ENCODE peak calls at places on chromosomes 12 and 14, in five cellular contexts. W is GM20000; G is ovary; Z is choroid plexus epithelial cell; F is CD8-positive, alpha-beta T cell. H is an unnamed sample.

GRCh38 chr12:30019386-30020140 is 235.8 kb upstream of the TMTC1 start:
- DNase-seq in W (no peak), G (no peak), Z (peak), F (no peak), H (no peak)

GRCh38 chr12:100472325-100472724 is 1.3 kb upstream of the NR1H4 start:
- DNase-seq in W (no peak), G (no peak), Z (peak), F (no peak), H (no peak)

GRCh38 chr14:71645656-71646055 is 286.6 kb upstream of the RGS6 start:
- DNase-seq in W (no peak), G (no peak), Z (peak), F (no peak), H (no peak)

GRCh38 chr12:27396416-27396815 is 50.1 kb upstream of the SMCO2 start:
- DNase-seq in W (no peak), G (no peak), Z (no peak), F (no peak), H (no peak)

GRCh38 chr12:2919249-2919648 is 28.6 kb downstream of the TULP3 start:
- DNase-seq in W (no peak), G (no peak), Z (no peak), F (no peak), H (no peak)

GRCh38 chr12:57046947-57047890 is 2.7 kb downstream of the MYO1A start:
- DNase-seq in W (no peak), G (no peak), Z (no peak), F (peak), H (no peak)

GRCh38 chr12:132540436-132540835 is 50.5 kb downstream of the FBRSL1 start:
- DNase-seq in W (no peak), G (no peak), Z (no peak), F (no peak), H (no peak)

GRCh38 chr14:50452979-50453705 is 56.5 kb upstream of the CDKL1 start:
- DNase-seq in W (no peak), G (no peak), Z (peak), F (no peak), H (no peak)

GRCh38 chr14:99879401-99880295 is 86.4 kb downstream of the EML1 start:
- DNase-seq in W (no peak), G (no peak), Z (peak), F (no peak), H (no peak)

GRCh38 chr14:96279564-96279963 is 23.6 kb downstream of the BDKRB1 start:
- DNase-seq in W (no peak), G (no peak), Z (peak), F (no peak), H (no peak)

GRCh38 chr12:3469711-3470110 is 21.3 kb upstream of the PRMT8 start:
- DNase-seq in W (no peak), G (no peak), Z (no peak), F (no peak), H (no peak)

GRCh38 chr12:14665354-14666348 is 30.7 kb downstream of the GUCY2C start:
- DNase-seq in W (no peak), G (no peak), Z (no peak), F (no peak), H (no peak)

GRCh38 chr14:63891148-63891964 is 38.6 kb downstream of the SYNE2 start:
- DNase-seq in W (no peak), G (peak), Z (peak), F (no peak), H (no peak)

GRCh38 chr14:77071938-77072388 is 26.1 kb upstream of the CIPC start:
- DNase-seq in W (no peak), G (no peak), Z (peak), F (no peak), H (no peak)

GRCh38 chr12:42933461-42934081 is 344.0 kb upstream of the PRICKLE1 start:
- DNase-seq in W (no peak), G (no peak), Z (no peak), F (no peak), H (no peak)

GRCh38 chr14:95294834-95295599 is 24.7 kb downstream of the CLMN start:
- DNase-seq in W (no peak), G (no peak), Z (peak), F (no peak), H (no peak)

DNA sequence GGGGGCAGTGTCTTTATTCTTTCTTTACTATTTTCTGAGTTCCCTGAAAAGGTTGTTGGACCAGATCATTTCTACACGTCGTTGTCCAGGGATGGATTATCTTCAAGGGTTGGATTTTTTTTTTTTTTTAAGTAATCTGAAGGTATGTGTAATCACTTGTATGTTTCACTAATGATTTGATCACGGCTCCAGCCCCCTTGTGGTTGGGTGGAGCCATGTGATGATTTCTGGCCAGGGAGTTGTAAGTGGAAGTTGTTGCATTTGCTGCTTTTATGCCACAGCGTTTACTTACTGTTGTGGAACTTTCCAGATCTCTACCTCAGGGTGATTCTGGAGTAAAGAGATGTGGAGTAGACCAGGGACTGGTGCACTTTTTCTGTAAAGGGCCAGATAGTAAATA is 390.3 kb downstream of the AACS start:
- DNase-seq in W (no peak), G (no peak), Z (no peak), F (no peak), H (no peak)
- TF ChIP-seq CTCF in W (no peak), G (no peak), Z (no peak), F (no peak), H (no peak)

GRCh38 chr14:37598085-37598972 is 2.9 kb downstream of the TTC6 start:
- DNase-seq in W (peak), G (no peak), Z (no peak), F (no peak), H (no peak)

GRCh38 chr14:37596790-37597189 is 1.4 kb downstream of the TTC6 start:
- DNase-seq in W (no peak), G (no peak), Z (no peak), F (no peak), H (no peak)

GRCh38 chr14:37595809-37596595 is 573 bp downstream of the TTC6 start:
- DNase-seq in W (peak), G (no peak), Z (no peak), F (no peak), H (no peak)

GRCh38 chr14:37598973-37599526 is 3.6 kb downstream of the TTC6 start:
- DNase-seq in W (no peak), G (no peak), Z (no peak), F (no peak), H (no peak)

DNA sequence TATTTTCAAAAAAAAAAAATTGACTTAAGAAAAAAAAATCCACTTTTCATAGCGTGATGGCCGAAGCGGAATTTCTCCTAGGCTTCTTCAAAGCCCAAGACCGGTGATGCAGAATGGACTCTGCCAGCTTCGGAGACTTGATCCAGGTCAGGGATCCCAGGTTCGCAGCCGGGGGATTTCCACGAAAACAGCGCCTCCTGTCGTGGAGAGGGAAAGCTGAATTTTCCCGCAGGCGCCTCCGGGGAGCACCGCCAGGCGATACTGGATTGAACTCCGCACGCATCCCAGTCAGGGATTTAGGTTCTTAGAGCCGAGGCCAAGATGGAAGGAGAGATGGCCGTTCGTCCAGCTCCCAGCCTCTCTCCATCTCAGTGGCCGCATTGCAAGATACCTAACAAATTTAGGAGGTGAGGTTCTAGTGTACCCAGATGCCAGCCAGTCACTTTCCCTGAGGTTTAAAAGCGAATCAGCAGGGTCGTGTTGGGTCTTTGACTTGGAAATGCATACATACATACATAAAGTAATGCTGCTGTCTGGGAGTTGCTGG is 2.2 kb downstream of the TTC6 start:
- DNase-seq in W (peak), G (no peak), Z (peak), F (no peak), H (no peak)
- TF ChIP-seq CTCF in W (no peak), G (no peak), Z (peak), F (no peak), H (no peak)

DNA sequence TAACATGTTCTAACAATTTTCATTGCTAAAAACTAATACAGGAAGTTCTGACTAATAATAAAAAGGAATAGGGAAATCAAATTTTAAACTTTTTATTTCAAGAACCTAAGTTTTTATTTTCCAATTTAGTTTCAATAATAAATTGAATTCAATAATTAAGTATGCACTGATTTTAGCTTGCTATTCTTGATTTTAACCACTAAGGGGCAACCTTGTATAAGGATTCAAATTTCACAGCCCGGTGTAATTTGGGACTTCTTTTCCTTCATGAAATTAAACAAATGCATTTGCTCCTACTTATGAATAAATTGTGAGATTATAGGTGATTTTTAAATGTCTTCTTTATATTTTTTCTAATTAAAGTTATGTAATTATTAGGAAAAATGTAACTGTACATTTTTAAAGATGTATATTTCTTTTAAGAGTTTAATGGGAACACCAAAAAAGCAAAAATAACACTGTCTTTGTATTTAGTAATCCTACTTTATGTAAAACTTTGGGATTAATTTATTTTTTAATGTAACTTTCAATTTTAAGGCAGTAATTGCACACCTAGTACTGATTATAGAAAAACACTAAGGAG is 241.4 kb upstream of the PDZRN4 start:
- DNase-seq in W (peak), G (no peak), Z (peak), F (no peak), H (peak)
- TF ChIP-seq CTCF in W (no peak), G (peak), Z (peak), F (peak), H (peak)

DNA sequence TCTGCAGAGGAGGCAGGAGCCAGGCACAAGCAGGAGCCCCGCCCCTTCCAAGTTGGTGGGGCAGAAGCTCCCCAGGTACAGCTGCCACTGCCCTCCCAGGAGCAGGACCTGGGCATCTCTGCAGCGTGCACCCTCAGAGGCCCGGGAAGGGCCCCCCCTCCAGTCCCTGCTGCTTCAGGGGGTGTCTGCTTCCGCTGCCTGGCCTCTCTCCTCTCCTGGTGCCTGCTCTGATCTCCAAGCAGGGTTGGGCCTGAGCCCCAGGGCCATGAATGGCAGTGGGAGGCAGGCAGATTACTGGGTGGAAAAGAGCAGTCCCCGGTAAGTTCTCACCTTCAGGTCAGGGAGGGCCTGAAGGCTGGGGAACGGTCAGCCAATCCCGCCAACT is 35.0 kb downstream of the KRT76 start:
- DNase-seq in W (no peak), G (no peak), Z (no peak), F (no peak), H (no peak)
- TF ChIP-seq CTCF in W (no peak), G (no peak), Z (no peak), F (no peak), H (no peak)

DNA sequence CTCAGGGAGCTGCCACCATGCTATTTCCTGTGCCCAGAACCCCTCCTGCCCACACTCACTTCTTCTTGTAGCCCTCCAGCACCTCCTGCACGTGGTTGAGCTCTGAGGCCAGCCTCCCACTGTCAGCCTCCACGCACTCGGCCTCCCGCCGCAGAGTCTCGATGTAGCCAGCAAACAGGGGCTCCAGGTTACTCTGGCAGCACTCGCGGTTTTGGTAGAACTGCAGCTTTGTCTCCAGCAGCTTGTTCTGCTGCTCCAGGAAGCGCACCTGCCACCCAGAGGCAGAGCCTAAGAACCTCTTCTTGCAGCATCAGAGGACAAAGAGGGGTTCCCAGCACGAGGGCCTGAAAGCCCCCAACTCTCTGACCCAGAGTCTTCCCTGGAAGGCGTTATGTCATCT is 2.1 kb downstream of the KRT83 start:
- DNase-seq in W (peak), G (no peak), Z (peak), F (no peak), H (no peak)
- TF ChIP-seq CTCF in W (no peak), G (no peak), Z (peak), F (no peak), H (no peak)

DNA sequence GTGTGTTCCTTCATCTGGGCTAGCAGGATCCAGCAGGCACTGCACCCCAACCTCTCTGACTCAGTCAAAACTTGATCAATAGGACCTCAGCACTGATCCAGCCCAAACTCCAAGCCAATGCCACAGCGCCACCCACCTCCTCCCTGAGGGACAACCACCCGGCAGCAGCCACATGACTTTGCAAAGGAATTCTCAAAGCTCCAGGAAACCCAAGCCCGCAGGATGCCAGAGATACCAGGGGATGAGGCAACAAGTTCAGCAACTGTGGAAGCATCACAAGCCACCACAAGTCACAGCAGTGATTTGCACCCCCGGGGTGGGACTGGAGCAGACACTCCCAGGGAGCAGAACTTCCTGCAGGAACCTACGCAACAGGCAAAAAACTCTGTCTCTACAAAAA is 37.3 kb downstream of the ACTN1 start:
- DNase-seq in W (no peak), G (no peak), Z (peak), F (no peak), H (no peak)
- TF ChIP-seq CTCF in W (no peak), G (no peak), Z (peak), F (no peak), H (no peak)

GRCh38 chr12:51889216-51890134 is 1.6 kb downstream of the ANKRD33 start:
- DNase-seq in W (no peak), G (no peak), Z (no peak), F (no peak), H (peak)

GRCh38 chr12:51893786-51894185 is 5.9 kb downstream of the ANKRD33 start:
- DNase-seq in W (no peak), G (no peak), Z (no peak), F (no peak), H (no peak)

GRCh38 chr12:51890135-51890464 is 2.2 kb downstream of the ANKRD33 start:
- DNase-seq in W (no peak), G (no peak), Z (no peak), F (no peak), H (peak)

GRCh38 chr12:51890511-51891171 is 2.7 kb downstream of the ANKRD33 start:
- DNase-seq in W (no peak), G (no peak), Z (no peak), F (no peak), H (no peak)

DNA sequence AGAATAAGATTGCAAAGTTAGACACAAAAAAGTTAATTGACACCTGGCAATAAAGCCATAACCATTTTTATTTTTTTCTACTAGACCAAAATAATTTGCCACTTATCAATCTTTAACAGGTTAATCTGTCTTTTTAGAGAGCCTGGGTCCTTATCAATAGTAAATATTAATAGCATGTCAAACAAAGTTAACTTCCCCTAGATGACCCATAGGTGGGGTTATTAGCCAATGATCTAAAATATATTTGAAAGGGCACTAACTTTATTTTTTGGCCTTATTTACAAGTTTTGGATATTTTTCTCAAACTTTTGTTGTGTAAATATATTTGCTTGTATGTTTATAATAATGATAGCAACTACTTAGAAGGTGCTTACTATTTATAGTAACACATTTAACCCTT is 3.9 kb downstream of the ANKRD33 start:
- DNase-seq in W (peak), G (no peak), Z (peak), F (no peak), H (no peak)
- TF ChIP-seq CTCF in W (no peak), G (no peak), Z (peak), F (no peak), H (no peak)